ENCODE peak calls at places on chromosomes 5 and 9, in five cellular contexts. A is sigmoid colon, Y is A549, U is stomach, T is H1. S is an unnamed sample. For H3K4me1, the result is how much of the 10 kb centered on the place peaks cover.

GRCh38 chr5:169100735-169101075 is 200.2 kb downstream of the SLIT3 start:
- DNase-seq in T (no peak), Y (peak), A (no peak), U (no peak), S (no peak)

GRCh38 chr5:126971455-126972019 is 58.8 kb downstream of the MARCHF3 start:
- DNase-seq in Y (no peak), T (no peak), A (no peak), U (no peak), S (no peak)

GRCh38 chr5:131396882-131397281 is 133.0 kb downstream of the CDC42SE2 start:
- DNase-seq in A (no peak), Y (no peak), U (no peak), T (no peak), S (no peak)

GRCh38 chr9:89096807-89097206 is 81.8 kb downstream of the SHC3 start:
- DNase-seq in U (no peak), A (no peak), T (no peak), Y (no peak), S (no peak)

GRCh38 chr5:96852769-96853168 is 23.5 kb upstream of the ERAP2 start:
- DNase-seq in T (no peak), U (no peak), Y (no peak), A (no peak), S (no peak)

GRCh38 chr9:109329274-109330258 is 8.7 kb upstream of the EPB41L4B start:
- DNase-seq in Y (no peak), U (peak), A (peak), T (no peak), S (peak)

GRCh38 chr5:157761690-157762611 is 18.4 kb downstream of the LSM11 start:
- DNase-seq in A (no peak), Y (peak), U (no peak), T (no peak), S (no peak)

GRCh38 chr9:106111039-106111740 is 416.8 kb downstream of the TMEM38B start:
- DNase-seq in Y (no peak), U (no peak), T (no peak), A (no peak), S (no peak)

GRCh38 chr5:128644863-128645262 is 106.8 kb upstream of the FBN2 start:
- DNase-seq in T (no peak), A (no peak), U (no peak), Y (no peak), S (no peak)

GRCh38 chr5:107815109-107815508 is 144.4 kb upstream of the EFNA5 start:
- DNase-seq in T (no peak), U (no peak), A (no peak), Y (no peak), S (no peak)

GRCh38 chr5:107813559-107813958 is 142.8 kb upstream of the EFNA5 start:
- DNase-seq in Y (no peak), A (no peak), U (no peak), T (no peak), S (no peak)

GRCh38 chr5:107809201-107810034 is 138.7 kb upstream of the EFNA5 start:
- DNase-seq in A (no peak), U (no peak), Y (no peak), T (peak), S (no peak)

GRCh38 chr5:107814183-107814582 is 143.4 kb upstream of the EFNA5 start:
- DNase-seq in A (no peak), T (no peak), Y (no peak), U (no peak), S (no peak)

GRCh38 chr5:107812570-107813141 is 141.9 kb upstream of the EFNA5 start:
- DNase-seq in U (no peak), T (no peak), A (no peak), Y (no peak), S (no peak)
- TF ChIP-seq EP300 in U (no peak), T (no peak), A (no peak), Y (no peak), S (no peak)

DNA sequence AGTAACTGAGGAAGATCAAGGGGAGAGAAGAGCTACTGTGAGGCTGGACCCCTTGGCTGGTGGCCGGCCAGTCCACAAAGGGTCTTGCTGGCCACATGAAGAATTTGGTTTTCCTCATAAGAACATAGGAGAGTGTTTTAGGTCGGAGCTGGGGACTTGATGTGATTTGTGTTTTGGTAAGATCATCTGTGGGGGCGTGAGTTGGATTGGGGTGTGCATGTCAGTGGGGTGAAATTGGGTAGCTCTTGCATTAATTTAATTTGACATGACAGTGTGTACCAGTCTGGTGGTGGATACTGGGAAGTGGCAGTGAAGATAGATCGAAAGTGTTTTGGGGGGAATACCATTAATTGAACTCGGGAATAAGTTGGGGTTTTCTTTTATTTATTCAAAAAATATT is 8.6 kb downstream of the PAM start:
- DNase-seq in T (no peak), U (no peak), A (no peak), Y (no peak), S (no peak)
- H3K4me1 ChIP-seq in T (under half), U (half or more), A (under half), Y (under half), S (under half)

DNA sequence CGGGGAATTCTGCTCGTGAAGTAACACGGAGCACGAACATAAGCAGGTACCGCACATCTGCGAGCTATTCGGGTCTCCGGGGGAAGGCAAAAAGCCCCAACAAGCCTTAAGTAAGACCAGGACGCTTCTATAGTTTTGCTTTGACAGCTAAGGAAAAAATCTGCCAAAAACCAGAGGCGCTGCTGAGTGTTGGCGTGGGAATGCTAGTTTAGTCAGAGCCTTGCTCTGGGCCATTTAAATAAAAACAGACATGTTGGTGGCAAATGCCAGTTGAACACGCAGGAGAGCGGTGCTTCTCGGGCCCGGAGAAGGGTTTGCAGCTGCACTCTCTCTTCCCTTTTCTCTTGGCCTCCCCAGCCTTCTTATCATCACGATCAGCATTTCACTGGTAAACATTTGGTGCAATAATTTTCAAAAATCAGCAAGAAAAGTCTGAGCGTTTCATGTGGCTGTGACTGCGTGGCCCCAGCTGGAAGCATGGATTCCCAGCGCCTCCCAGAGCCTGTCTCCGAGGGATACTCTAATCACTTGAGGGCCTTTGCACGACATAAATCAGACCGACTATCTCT is 6.4 kb upstream of the NOTCH1 start:
- DNase-seq in Y (no peak), A (no peak), U (no peak), T (no peak), S (no peak)
- TF ChIP-seq EP300 in Y (no peak), A (no peak), U (no peak), T (no peak), S (peak)

DNA sequence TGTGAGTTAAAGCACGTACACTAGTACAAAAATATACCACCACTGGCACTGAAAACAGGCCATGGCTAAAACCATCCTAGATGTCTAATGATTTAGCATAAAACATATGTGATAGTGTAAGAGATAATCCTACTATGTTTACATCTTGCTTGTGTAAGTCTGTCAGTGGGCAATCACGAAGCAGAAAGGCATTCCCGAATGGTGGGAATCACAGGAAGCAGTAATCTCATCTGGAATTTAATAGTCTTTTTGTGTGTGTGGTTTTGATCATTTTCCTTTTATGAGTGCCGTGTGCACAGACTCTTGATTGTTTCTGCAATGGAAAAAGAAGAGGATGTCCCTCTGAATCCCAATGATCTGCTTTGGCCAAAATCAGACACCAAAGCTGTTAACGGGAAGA is 200.5 kb downstream of the EBF1 start:
- DNase-seq in A (no peak), Y (no peak), T (no peak), U (no peak), S (no peak)
- H3K4me1 ChIP-seq in A (under half), Y (under half), T (under half), U (under half), S (under half)

GRCh38 chr5:109409061-109409843 is 522 bp downstream of the PJA2 start:
- DNase-seq in U (peak), Y (peak), A (peak), T (no peak), S (peak)
- TF ChIP-seq EP300 in U (no peak), Y (no peak), A (no peak), T (no peak), S (peak)